ENCODE peak calls at places on chromosomes 12 and 14, in six cellular contexts. G is cardiac muscle cell, X is fibroblast of mammary gland, O is RWPE1, M is cardiac fibroblast, Q is neural crest cell. P is an unnamed sample.

GRCh38 chr14:92945544-92945943 is 22.6 kb downstream of the CHGA start:
- DNase-seq in G (no peak), X (no peak), O (no peak), Q (no peak), M (no peak), P (no peak)

GRCh38 chr14:92385561-92385960 is 62.6 kb downstream of the SLC24A4 start:
- DNase-seq in M (no peak), G (no peak), X (no peak), Q (no peak), O (no peak), P (no peak)

GRCh38 chr14:61695695-61696527 is 598 bp downstream of the HIF1A start:
- DNase-seq in G (peak), X (no peak), O (peak), M (peak), Q (peak), P (peak)

GRCh38 chr12:78562358-78563205 is 302.0 kb upstream of the SYT1 start:
- DNase-seq in Q (no peak), M (peak), O (peak), G (no peak), X (peak), P (no peak)

GRCh38 chr12:124419292-124420040 is 124.6 kb downstream of the RFLNA start:
- DNase-seq in O (no peak), M (no peak), G (no peak), X (no peak), Q (no peak), P (no peak)

GRCh38 chr12:124852329-124852831 is 11.3 kb downstream of the SCARB1 start:
- DNase-seq in G (no peak), Q (no peak), X (no peak), O (no peak), M (peak), P (no peak)

GRCh38 chr12:72230589-72230988 is 41.6 kb upstream of the TRHDE start:
- DNase-seq in O (no peak), Q (no peak), G (peak), X (no peak), M (peak), P (no peak)

GRCh38 chr14:71021347-71022014 is 114.2 kb downstream of the PCNX1 start:
- DNase-seq in O (peak), Q (no peak), G (no peak), X (peak), M (peak), P (no peak)

GRCh38 chr12:125131958-125132357 is 66.7 kb downstream of the AACS start:
- DNase-seq in O (no peak), X (no peak), M (no peak), Q (no peak), G (no peak), P (no peak)

GRCh38 chr12:20367731-20368652 is at the start of gene PDE3A:
- DNase-seq in O (peak), G (peak), X (peak), M (peak), Q (peak), P (peak)

GRCh38 chr12:91538418-91538817 is 355.8 kb upstream of the DCN start:
- DNase-seq in X (no peak), G (no peak), O (no peak), M (no peak), Q (no peak), P (no peak)

GRCh38 chr14:100623557-100623956 is 36.3 kb upstream of the BEGAIN start:
- DNase-seq in Q (no peak), X (no peak), O (no peak), G (no peak), M (no peak), P (no peak)

GRCh38 chr14:72098202-72098601 is 166.0 kb downstream of the RGS6 start:
- DNase-seq in O (no peak), X (no peak), M (no peak), G (no peak), Q (no peak), P (no peak)

DNA sequence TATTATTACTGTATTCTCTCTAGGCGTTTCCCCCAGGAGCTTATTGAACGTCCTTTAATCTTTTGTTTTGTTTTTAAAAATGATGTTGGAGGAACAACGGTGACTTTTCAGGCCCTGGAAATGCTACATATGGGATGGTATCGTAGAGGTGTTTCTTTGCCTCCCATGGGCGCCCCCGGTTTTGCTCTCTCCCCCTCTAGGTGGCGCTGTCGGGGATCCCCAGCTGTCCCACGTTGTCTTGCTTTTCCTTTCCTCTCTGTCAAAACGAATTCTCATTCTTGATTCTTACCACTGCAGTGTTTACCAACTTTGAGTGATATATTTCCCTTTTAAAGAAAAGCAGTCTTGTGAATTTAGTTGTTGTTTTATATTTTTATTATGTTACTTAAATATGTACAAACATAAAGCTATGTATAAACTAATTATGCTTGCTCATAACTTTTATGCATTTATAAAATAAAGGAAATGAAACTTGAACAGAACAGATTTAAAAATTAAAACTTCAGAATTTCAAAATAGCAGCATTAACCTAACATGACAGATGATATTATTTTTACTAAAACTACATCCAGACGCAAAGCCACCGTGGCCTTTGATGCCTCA is 171.9 kb downstream of the RGS6 start:
- DNase-seq in Q (peak), G (peak), M (no peak), X (no peak), O (peak), P (peak)
- TF ChIP-seq CTCF in Q (peak), G (no peak), M (peak), X (peak), O (peak), P (peak)

DNA sequence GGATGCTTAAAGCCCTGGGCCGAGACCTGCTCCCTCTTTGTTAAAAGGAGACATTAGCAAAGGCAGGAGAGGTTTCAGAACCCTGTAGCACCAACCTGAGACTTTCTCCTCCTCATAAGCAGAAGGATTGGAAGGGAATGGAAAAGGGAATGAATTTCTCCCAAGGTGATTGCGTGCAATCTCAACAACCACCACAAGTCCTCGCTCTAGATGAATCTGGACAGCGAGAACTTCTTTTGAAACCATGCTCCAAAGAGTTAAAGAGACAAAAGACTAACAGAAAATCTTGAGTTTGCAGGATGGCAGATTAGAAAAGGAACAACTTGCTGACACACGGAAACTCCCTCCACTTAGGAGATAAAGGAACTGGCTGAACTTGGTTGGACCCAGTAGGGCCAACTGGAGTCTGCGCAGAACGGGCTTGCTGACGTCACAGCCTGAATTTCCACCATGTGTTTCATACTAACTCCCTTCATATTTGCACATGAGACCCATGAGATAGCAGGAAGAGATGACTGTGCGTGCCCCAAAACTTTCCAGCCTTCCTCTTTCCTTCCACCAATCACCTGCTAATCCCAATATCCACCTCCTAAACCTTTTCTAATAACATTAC is 137.0 kb downstream of the PTPN11 start:
- DNase-seq in O (no peak), Q (no peak), X (no peak), G (no peak), M (no peak), P (no peak)
- TF ChIP-seq CTCF in O (no peak), Q (no peak), X (no peak), G (no peak), M (no peak), P (no peak)

GRCh38 chr12:2547273-2548044 is 247.3 kb upstream of the FKBP4 start:
- DNase-seq in M (no peak), O (no peak), G (no peak), Q (no peak), X (no peak), P (no peak)

GRCh38 chr12:2551097-2551496 is 243.7 kb upstream of the FKBP4 start:
- DNase-seq in Q (no peak), M (no peak), G (peak), O (no peak), X (no peak), P (no peak)

GRCh38 chr12:2551514-2551913 is 243.3 kb upstream of the FKBP4 start:
- DNase-seq in M (no peak), G (no peak), O (no peak), X (no peak), Q (no peak), P (no peak)

GRCh38 chr12:2550470-2551090 is 244.2 kb upstream of the FKBP4 start:
- DNase-seq in O (peak), X (no peak), M (no peak), G (no peak), Q (no peak), P (no peak)

GRCh38 chr12:2548095-2548494 is 246.7 kb upstream of the FKBP4 start:
- DNase-seq in X (no peak), G (peak), O (no peak), M (no peak), Q (no peak), P (no peak)
- TF ChIP-seq CTCF in X (no peak), G (no peak), O (no peak), M (no peak), Q (no peak), P (no peak)

GRCh38 chr12:52149182-52149641 is 42.6 kb downstream of the KRT80 start:
- DNase-seq in G (no peak), O (no peak), M (no peak), Q (no peak), X (no peak), P (no peak)
- TF ChIP-seq CTCF in G (no peak), O (no peak), M (no peak), Q (no peak), X (no peak), P (no peak)

P was measured in nephron progenitor cell.